ENCODE peak calls at places on chromosomes 7 and 10, in eight cellular contexts. P is heart right ventricle, A is ovary, F is mammary epithelial cell, O is cardiac muscle cell, W is body of pancreas, V is keratinocyte, U is uterus. E is an unnamed sample. For H3K4me1, the result is how much of the 10 kb centered on the place peaks cover.

GRCh38 chr7:134547738-134548054 is 1.2 kb upstream of the AKR1B15 start:
- DNase-seq in P (peak), V (no peak), A (peak), O (peak), W (peak), F (no peak), U (peak), E (peak)

GRCh38 chr10:116182426-116182825 is 90.6 kb downstream of the GFRA1 start:
- DNase-seq in A (no peak), F (no peak), P (no peak), U (no peak), V (no peak), O (no peak), W (no peak), E (no peak)

GRCh38 chr7:20797174-20798080 is 10.7 kb upstream of the SP8 start:
- DNase-seq in P (no peak), O (peak), V (no peak), U (no peak), W (peak), F (peak), A (no peak), E (no peak)

GRCh38 chr10:48447356-48448215 is 141.1 kb downstream of the MAPK8 start:
- DNase-seq in P (no peak), V (no peak), F (no peak), O (no peak), A (no peak), W (no peak), U (no peak), E (peak)

GRCh38 chr10:60105195-60105812 is 198.9 kb upstream of the CCDC6 start:
- DNase-seq in A (no peak), P (no peak), F (no peak), U (no peak), O (no peak), W (no peak), V (no peak), E (no peak)

GRCh38 chr7:106604303-106604918 is 56.5 kb downstream of the CCDC71L start:
- DNase-seq in U (no peak), P (no peak), A (no peak), F (peak), V (no peak), W (no peak), O (no peak), E (no peak)

GRCh38 chr7:18761046-18761445 is 265.5 kb downstream of the HDAC9 start:
- DNase-seq in V (no peak), O (no peak), W (no peak), F (no peak), A (no peak), U (no peak), P (no peak), E (no peak)

GRCh38 chr10:106147050-106147449 is 1017.5 kb downstream of the SORCS1 start:
- DNase-seq in F (no peak), U (no peak), V (no peak), P (no peak), A (no peak), O (peak), W (no peak), E (no peak)

GRCh38 chr10:21343087-21343486 is 182.4 kb downstream of the SKIDA1 start:
- DNase-seq in V (no peak), P (no peak), W (no peak), A (no peak), F (no peak), U (no peak), O (no peak), E (no peak)

GRCh38 chr10:110141747-110142625 is 65.4 kb upstream of the MXI1 start:
- DNase-seq in F (no peak), W (peak), V (no peak), A (no peak), P (peak), U (no peak), O (peak), E (peak)

GRCh38 chr10:28946479-28946878 is 269.2 kb downstream of the BAMBI start:
- DNase-seq in W (no peak), P (no peak), U (no peak), O (no peak), A (no peak), F (no peak), V (no peak), E (no peak)

GRCh38 chr7:46134385-46134784 is 213.3 kb upstream of the IGFBP3 start:
- DNase-seq in A (no peak), W (no peak), O (no peak), U (no peak), V (no peak), F (no peak), P (no peak), E (no peak)

GRCh38 chr10:86363833-86364511 is 2.6 kb downstream of the GRID1 start:
- DNase-seq in F (peak), W (no peak), V (no peak), O (no peak), U (no peak), A (no peak), P (no peak), E (no peak)

GRCh38 chr10:86362566-86363183 is 3.9 kb downstream of the GRID1 start:
- DNase-seq in U (peak), O (no peak), A (no peak), F (no peak), P (no peak), W (no peak), V (no peak), E (peak)

GRCh38 chr10:86364551-86365345 is 1.8 kb downstream of the GRID1 start:
- DNase-seq in U (no peak), A (no peak), P (no peak), W (no peak), F (no peak), V (no peak), O (peak), E (peak)

GRCh38 chr10:86362129-86362527 is 4.5 kb downstream of the GRID1 start:
- DNase-seq in A (no peak), V (no peak), O (no peak), P (no peak), W (no peak), F (no peak), U (no peak), E (no peak)

GRCh38 chr10:86363184-86363832 is 3.3 kb downstream of the GRID1 start:
- DNase-seq in V (no peak), O (peak), F (peak), P (peak), U (no peak), W (no peak), A (no peak), E (peak)
- TF ChIP-seq CTCF in V (peak), O (peak), F (peak), P (peak), U (peak), W (peak), A (no peak), E (peak)

GRCh38 chr7:2582006-2582735 is 23.4 kb downstream of the IQCE start:
- DNase-seq in A (no peak), F (no peak), U (no peak), O (no peak), W (no peak), V (no peak), P (no peak), E (no peak)
- H3K4me1 ChIP-seq in A (under half), F (under half), U (under half), O (under half), W (under half), V (under half), P (under half), E (under half)

GRCh38 chr10:44965104-44965503 is 5.5 kb downstream of the RASSF4 start:
- DNase-seq in V (no peak), O (no peak), P (no peak), W (no peak), A (no peak), U (no peak), F (no peak), E (no peak)

GRCh38 chr10:44966816-44967509 is 7.4 kb downstream of the RASSF4 start:
- DNase-seq in O (no peak), U (peak), W (peak), P (no peak), A (peak), F (no peak), V (no peak), E (no peak)

GRCh38 chr10:44963772-44964633 is 4.4 kb downstream of the RASSF4 start:
- DNase-seq in P (peak), A (no peak), W (peak), F (no peak), V (no peak), O (peak), U (peak), E (peak)

GRCh38 chr10:44966129-44966815 is 6.7 kb downstream of the RASSF4 start:
- DNase-seq in U (peak), F (no peak), O (no peak), V (no peak), W (no peak), P (no peak), A (peak), E (no peak)

DNA sequence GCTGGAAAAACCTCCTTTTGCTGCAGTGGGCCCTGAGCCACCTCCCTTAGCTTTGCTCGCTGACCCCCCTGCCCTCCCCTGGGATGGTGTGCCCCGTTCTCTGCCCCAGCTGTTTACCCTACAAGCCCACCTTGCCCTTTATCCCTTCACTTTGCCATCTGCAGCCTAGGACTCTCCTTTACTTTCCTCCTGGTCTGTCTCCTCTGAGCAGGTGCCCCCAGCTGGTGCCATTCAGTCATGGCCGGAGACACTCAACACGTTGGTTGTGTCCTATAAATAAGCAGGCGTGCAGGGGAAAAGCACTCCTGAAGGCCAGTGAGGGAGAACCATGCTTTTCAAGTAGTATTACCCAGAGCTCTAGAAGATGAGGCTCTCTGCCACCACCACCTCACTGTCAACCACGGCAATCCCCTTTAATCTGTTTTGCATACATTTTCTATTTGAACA is 6.1 kb downstream of the RASSF4 start:
- DNase-seq in P (no peak), O (peak), A (no peak), W (no peak), U (no peak), V (no peak), F (no peak), E (peak)
- H3K4me3 ChIP-seq in P (no peak), O (no peak), A (no peak), W (no peak), U (no peak), V (no peak), F (no peak), E (no peak)

GRCh38 chr10:1642600-1643160 is 94.6 kb downstream of the ADARB2 start:
- DNase-seq in W (no peak), F (no peak), P (no peak), U (no peak), A (no peak), V (no peak), O (no peak), E (no peak)

GRCh38 chr10:1646332-1646731 is 91.0 kb downstream of the ADARB2 start:
- DNase-seq in U (no peak), O (no peak), W (no peak), V (no peak), P (no peak), F (no peak), A (no peak), E (no peak)

GRCh38 chr10:1643161-1643910 is 94.0 kb downstream of the ADARB2 start:
- DNase-seq in U (no peak), V (no peak), W (no peak), F (no peak), A (no peak), P (no peak), O (peak), E (no peak)

GRCh38 chr10:1645896-1646295 is 91.4 kb downstream of the ADARB2 start:
- DNase-seq in V (no peak), P (no peak), F (no peak), U (no peak), W (no peak), O (no peak), A (no peak), E (no peak)

GRCh38 chr10:1643911-1644810 is 93.2 kb downstream of the ADARB2 start:
- DNase-seq in A (no peak), O (no peak), U (no peak), V (no peak), P (no peak), W (no peak), F (no peak), E (no peak)
- TF ChIP-seq CTCF in A (no peak), O (no peak), U (no peak), V (no peak), P (no peak), W (no peak), F (no peak), E (no peak)